ENCODE peak calls at places on chromosomes 4 and X, in six cellular contexts. F, R, X, I, O and S are unnamed samples.
A peak's percentile ranks its signal among the peaks of the same experiment; 100 is the strongest.

GRCh38 chr4:168690199-168690598 is 193.3 kb downstream of the PALLD start:
- DNase-seq in X (no peak), R (no peak), F (no peak), O (no peak), I (no peak), S (no peak)

GRCh38 chr4:158259955-158260575 is 49.8 kb downstream of the TMEM144 start:
- DNase-seq in O (no peak), X (peak; percentile 78), F (peak; percentile 83), R (no peak), I (peak; percentile 19), S (no peak)

GRCh38 chr4:158253350-158253980 is 43.2 kb downstream of the TMEM144 start:
- DNase-seq in F (peak; percentile 90), R (no peak), X (peak; percentile 88), O (no peak), I (peak; percentile 31), S (no peak)

GRCh38 chrX:119606508-119607389 is 525 bp upstream of the NKRF start:
- DNase-seq in R (no peak), I (peak; percentile 70), O (no peak), F (no peak), X (peak; percentile 48), S (no peak)

GRCh38 chrX:40550069-40550468 is 30.7 kb upstream of the ATP6AP2 start:
- DNase-seq in O (no peak), X (no peak), F (no peak), R (no peak), I (no peak), S (no peak)

GRCh38 chr4:141899103-141899502 is 262.7 kb downstream of the IL15 start:
- DNase-seq in R (no peak), I (no peak), F (no peak), X (no peak), O (no peak), S (no peak)

GRCh38 chrX:127128282-127128681 is 308.8 kb downstream of the PRR32 start:
- DNase-seq in O (no peak), F (no peak), I (no peak), X (no peak), R (peak; percentile 2), S (no peak)

GRCh38 chr4:62415256-62415655 is 1215.1 kb downstream of the ADGRL3 start:
- DNase-seq in F (no peak), O (no peak), X (no peak), I (no peak), R (no peak), S (no peak)

GRCh38 chr4:1777822-1778641 is 15.1 kb upstream of the FGFR3 start:
- DNase-seq in R (no peak), O (no peak), F (peak; percentile 60), I (no peak), X (no peak), S (no peak)

GRCh38 chr4:148779771-148780170 is 337.6 kb upstream of the NR3C2 start:
- DNase-seq in R (no peak), I (no peak), X (no peak), F (no peak), O (no peak), S (no peak)

GRCh38 chr4:48538358-48538757 is 48.3 kb downstream of the ZAR1 start:
- DNase-seq in F (no peak), I (no peak), O (no peak), R (no peak), X (no peak), S (no peak)

DNA sequence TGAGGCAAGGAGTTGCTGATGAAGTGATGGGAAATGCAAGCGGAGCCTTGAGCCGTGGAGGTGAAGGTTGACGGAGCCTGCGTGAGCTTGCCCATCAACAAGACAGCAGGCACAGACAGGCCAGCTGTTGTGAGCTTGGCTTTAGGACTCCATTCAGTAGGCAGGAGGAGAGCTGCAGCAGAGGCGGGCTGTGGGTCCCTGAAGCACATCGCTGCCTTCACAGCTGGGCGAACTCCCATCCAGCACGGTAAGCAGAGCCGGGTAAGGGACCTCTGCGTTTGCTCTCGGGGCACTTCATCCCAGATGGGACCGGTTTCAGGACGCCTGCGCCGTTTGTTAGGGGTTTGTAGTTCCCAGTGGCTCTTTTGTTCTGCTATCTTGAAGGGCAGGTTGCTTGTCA is 54.8 kb upstream of the CLDN34 start:
- DNase-seq in I (no peak), F (peak; percentile 10), X (no peak), R (no peak), O (no peak), S (no peak)
- H3K4me3 ChIP-seq in I (peak overlapping the region; percentile 15), F (no peak overlapping the region), X (no peak overlapping the region), R (no peak overlapping the region), O (no peak overlapping the region), S (no peak overlapping the region)

GRCh38 chr4:137432431-137432830 is 99.9 kb downstream of the PCDH18 start:
- DNase-seq in R (no peak), I (no peak), O (no peak), F (peak; percentile 70), X (no peak), S (no peak)
- H3K4me3 ChIP-seq in R (no peak overlapping the region), I (no peak overlapping the region), O (no peak overlapping the region), F (peak overlapping the region; percentile 78), X (no peak overlapping the region), S (peak overlapping the region; percentile 29)

GRCh38 chr4:165709973-165710526 is 163.0 kb upstream of the TLL1 start:
- DNase-seq in F (no peak), O (no peak), I (no peak), R (no peak), X (no peak), S (no peak)

GRCh38 chr4:165709526-165709925 is 163.5 kb upstream of the TLL1 start:
- DNase-seq in F (no peak), X (no peak), O (no peak), I (no peak), R (no peak), S (no peak)

GRCh38 chr4:165714650-165715049 is 158.4 kb upstream of the TLL1 start:
- DNase-seq in R (no peak), I (no peak), F (no peak), X (no peak), O (no peak), S (no peak)

GRCh38 chr4:165711912-165712311 is 161.1 kb upstream of the TLL1 start:
- DNase-seq in I (no peak), R (no peak), O (no peak), X (no peak), F (no peak), S (no peak)

GRCh38 chr4:165711436-165711835 is 161.6 kb upstream of the TLL1 start:
- DNase-seq in R (no peak), X (no peak), I (no peak), O (no peak), F (no peak), S (no peak)
- H3K4me3 ChIP-seq in R (no peak overlapping the region), X (no peak overlapping the region), I (no peak overlapping the region), O (no peak overlapping the region), F (no peak overlapping the region), S (no peak overlapping the region)

DNA sequence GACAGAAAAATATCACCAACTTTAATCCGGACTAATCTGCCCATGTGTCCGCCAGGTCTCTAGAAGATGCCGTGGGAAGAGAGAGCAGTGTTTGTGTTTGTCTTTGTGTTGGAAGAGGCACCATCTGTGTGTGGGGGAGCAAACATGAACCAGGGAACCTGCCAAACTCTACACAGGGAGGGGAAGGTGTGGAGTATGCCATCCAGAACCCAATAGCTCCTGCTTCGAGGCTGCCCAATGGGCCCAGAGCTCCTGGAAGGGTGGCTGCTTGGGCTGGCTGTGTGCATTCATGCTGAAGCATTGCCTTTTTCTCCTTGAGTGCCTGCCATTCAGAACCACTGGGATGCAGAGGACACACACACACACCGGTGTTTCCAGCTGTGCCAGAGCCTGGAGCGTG is 536.2 kb downstream of the MID1IP1 start:
- DNase-seq in F (no peak), R (no peak), X (no peak), I (no peak), O (no peak), S (no peak)
- H3K4me3 ChIP-seq in F (no peak overlapping the region), R (no peak overlapping the region), X (no peak overlapping the region), I (no peak overlapping the region), O (no peak overlapping the region), S (no peak overlapping the region)

GRCh38 chr4:54064317-54065275 is at the start of gene CHIC2:
- DNase-seq in F (peak; percentile 98), R (peak; percentile 99), O (peak; percentile 96), I (peak; percentile 72), X (peak; percentile 98), S (peak; percentile 97)

GRCh38 chr4:54066088-54066415 is 1.6 kb upstream of the CHIC2 start:
- DNase-seq in R (no peak), O (no peak), I (no peak), F (no peak), X (no peak), S (no peak)

GRCh38 chr4:54066718-54067129 is 2.3 kb upstream of the CHIC2 start:
- DNase-seq in O (no peak), F (no peak), I (no peak), R (no peak), X (no peak), S (no peak)

GRCh38 chr4:54063737-54064316 is 578 bp downstream of the CHIC2 start:
- DNase-seq in O (no peak), R (no peak), X (peak; percentile 80), I (no peak), F (peak; percentile 49), S (peak; percentile 75)

GRCh38 chr4:54065282-54066087 is 1.1 kb upstream of the CHIC2 start:
- DNase-seq in F (peak; percentile 60), O (no peak), R (no peak), I (no peak), X (peak; percentile 43), S (peak; percentile 71)
- H3K4me3 ChIP-seq in F (peak overlapping the region; percentile 80), O (no peak overlapping the region), R (peak overlapping the region; percentile 85), I (peak overlapping the region; percentile 95), X (peak overlapping the region; percentile 92), S (peak overlapping the region; percentile 99)